ENCODE peak calls at places on chromosome 7, in nine cellular contexts. W is activated CD8-positive, alpha-beta memory T cell treated with anti-CD3 and anti-CD28 coated beads for 1 hour; R is HEK293T; N is lower lobe of right lung; K is T1000; O is stimulated activated CD4-positive, alpha-beta T cell treated with anti-CD3 and anti-CD28 coated beads, Interleukin-12 subunit alpha, Interleukin-12 subunit beta, amount 100 ng/mL, for 4 hours; H is tibial artery; Y is psoas muscle; F is AG08395. D is an unnamed sample.
A peak's percentile ranks its signal among the peaks of the same experiment; 100 is the strongest.

GRCh38 chr7:45564886-45565455 is 9.2 kb upstream of the ADCY1 start:
- DNase-seq in W (no peak), R (no peak), N (no peak), K (no peak), O (no peak), H (no peak), Y (no peak), F (no peak), D (no peak)

GRCh38 chr7:17580141-17580540 is 281.7 kb downstream of the AHR start:
- DNase-seq in W (no peak), R (no peak), N (no peak), K (no peak), O (no peak), H (no peak), Y (no peak), F (peak; percentile 80), D (no peak)

GRCh38 chr7:102279537-102280400 is 6.9 kb upstream of the SH2B2 start:
- DNase-seq in W (peak; percentile 33), R (peak; percentile 84), N (no peak), K (peak; percentile 9), O (peak; percentile 48), H (no peak), Y (no peak), F (peak; percentile 74), D (no peak)

GRCh38 chr7:12926236-12926635 is 238.8 kb downstream of the ARL4A start:
- DNase-seq in W (no peak), R (no peak), N (no peak), K (no peak), O (no peak), H (no peak), Y (no peak), F (no peak), D (no peak)

GRCh38 chr7:150978136-150978789 is at the start of gene KCNH2:
- DNase-seq in W (no peak), R (peak; percentile 90), N (no peak), K (no peak), O (peak; percentile 45), H (no peak), Y (no peak), F (no peak), D (no peak)

GRCh38 chr7:129469930-129470329 is 32.4 kb upstream of the SMKR1 start:
- DNase-seq in W (no peak), R (no peak), N (no peak), K (no peak), O (no peak), H (no peak), Y (no peak), F (no peak), D (no peak)

GRCh38 chr7:143013473-143013872 is 13.5 kb downstream of the OR9A2 start:
- DNase-seq in W (no peak), R (no peak), N (no peak), K (no peak), O (no peak), H (no peak), Y (no peak), F (no peak), D (no peak)

GRCh38 chr7:111756687-111757178 is 194.4 kb upstream of the IMMP2L start:
- DNase-seq in W (no peak), R (no peak), N (peak; percentile 59), K (peak; percentile 43), O (no peak), H (peak; percentile 87), Y (peak; percentile 80), F (peak; percentile 41), D (no peak)

GRCh38 chr7:63087575-63088190 is 911.0 kb upstream of the ZNF722 start:
- DNase-seq in W (no peak), R (no peak), N (no peak), K (no peak), O (no peak), H (no peak), Y (no peak), F (no peak), D (no peak)

GRCh38 chr7:105880571-105881330 is 4.4 kb upstream of the ATXN7L1 start:
- DNase-seq in W (no peak), R (no peak), N (no peak), K (no peak), O (no peak), H (no peak), Y (no peak), F (no peak), D (no peak)

GRCh38 chr7:2106920-2107319 is 125.8 kb downstream of the MAD1L1 start:
- DNase-seq in W (no peak), R (no peak), N (no peak), K (no peak), O (no peak), H (no peak), Y (peak; percentile 52), F (no peak), D (no peak)

GRCh38 chr7:116339564-116339963 is 129.2 kb downstream of the TES start:
- DNase-seq in W (no peak), R (no peak), N (no peak), K (no peak), O (no peak), H (no peak), Y (no peak), F (no peak), D (no peak)

GRCh38 chr7:155212301-155213015 is 85.2 kb upstream of the INSIG1 start:
- DNase-seq in W (no peak), R (no peak), N (no peak), K (no peak), O (no peak), H (peak; percentile 55), Y (no peak), F (no peak), D (no peak)

GRCh38 chr7:74320645-74321178 is 31.5 kb downstream of the CLIP2 start:
- DNase-seq in W (no peak), R (no peak), N (no peak), K (no peak), O (no peak), H (no peak), Y (no peak), F (no peak), D (no peak)

GRCh38 chr7:158348446-158348845 is 239.2 kb downstream of the PTPRN2 start:
- DNase-seq in W (no peak), R (no peak), N (no peak), K (no peak), O (no peak), H (peak; percentile 7), Y (no peak), F (no peak), D (no peak)

GRCh38 chr7:96241834-96242233 is 80.1 kb downstream of the SLC25A13 start:
- DNase-seq in W (no peak), R (no peak), N (no peak), K (no peak), O (no peak), H (no peak), Y (no peak), F (no peak), D (no peak)

GRCh38 chr7:151172273-151173141 is 5.0 kb upstream of the GBX1 start:
- DNase-seq in W (peak; percentile 73), R (peak; percentile 97), N (peak; percentile 88), K (peak; percentile 64), O (peak; percentile 79), H (peak; percentile 82), Y (peak; percentile 78), F (peak; percentile 91), D (peak; percentile 86)

GRCh38 chr7:28986028-28986427 is 27.9 kb upstream of the TRIL start:
- DNase-seq in W (no peak), R (no peak), N (peak; percentile 69), K (no peak), O (no peak), H (no peak), Y (no peak), F (no peak), D (no peak)

GRCh38 chr7:149468208-149468607 is 7.3 kb upstream of the ZNF777 start:
- DNase-seq in W (no peak), R (no peak), N (no peak), K (no peak), O (no peak), H (no peak), Y (no peak), F (no peak), D (no peak)

GRCh38 chr7:66928388-66928787 is 7.4 kb downstream of the TMEM248 start:
- DNase-seq in W (no peak), R (no peak), N (no peak), K (no peak), O (no peak), H (peak; percentile 5), Y (no peak), F (no peak), D (no peak)

GRCh38 chr7:42550706-42551470 is 313.9 kb upstream of the GLI3 start:
- DNase-seq in W (no peak), R (no peak), N (no peak), K (no peak), O (no peak), H (no peak), Y (no peak), F (no peak), D (no peak)

GRCh38 chr7:74454059-74454947 is 597 bp downstream of the GTF2IRD1 start:
- DNase-seq in W (no peak), R (no peak), N (no peak), K (no peak), O (peak; percentile 17), H (no peak), Y (peak; percentile 49), F (peak; percentile 14), D (no peak)

GRCh38 chr7:17144313-17144712 is 154.1 kb upstream of the AHR start:
- DNase-seq in W (peak; percentile 9), R (no peak), N (no peak), K (no peak), O (peak; percentile 40), H (no peak), Y (no peak), F (peak; percentile 70), D (peak; percentile 45)

GRCh38 chr7:123748171-123748733 is 551 bp downstream of the WASL start:
- DNase-seq in W (peak; percentile 2), R (peak; percentile 42), N (peak; percentile 69), K (no peak), O (peak; percentile 27), H (peak; percentile 70), Y (peak; percentile 59), F (peak; percentile 47), D (peak; percentile 44)

GRCh38 chr7:134696261-134696660 is 49.6 kb downstream of the BPGM start:
- DNase-seq in W (no peak), R (no peak), N (no peak), K (no peak), O (no peak), H (no peak), Y (no peak), F (no peak), D (no peak)

GRCh38 chr7:468681-469590 is 50.7 kb downstream of the PDGFA start:
- DNase-seq in W (no peak), R (no peak), N (no peak), K (no peak), O (no peak), H (peak; percentile 72), Y (no peak), F (no peak), D (peak; percentile 27)

GRCh38 chr7:2894118-2894940 is 50.2 kb upstream of the GNA12 start:
- DNase-seq in W (no peak), R (no peak), N (no peak), K (no peak), O (peak; percentile 56), H (no peak), Y (no peak), F (no peak), D (peak; percentile 42)

GRCh38 chr7:79515358-79515757 is 61.9 kb upstream of the MAGI2 start:
- DNase-seq in W (no peak), R (no peak), N (no peak), K (no peak), O (no peak), H (no peak), Y (no peak), F (peak; percentile 10), D (no peak)

GRCh38 chr7:73885975-73886798 is 25.2 kb downstream of the TMEM270 start:
- DNase-seq in W (no peak), R (no peak), N (no peak), K (no peak), O (no peak), H (peak; percentile 86), Y (peak; percentile 74), F (peak; percentile 78), D (no peak)

GRCh38 chr7:157694389-157694665 is 357.5 kb downstream of the DNAJB6 start:
- DNase-seq in W (no peak), R (no peak), N (no peak), K (no peak), O (no peak), H (no peak), Y (no peak), F (no peak), D (no peak)

GRCh38 chr7:6160191-6160623 is 112.2 kb downstream of the CYTH3 start:
- DNase-seq in W (no peak), R (peak; percentile 68), N (peak; percentile 57), K (no peak), O (no peak), H (peak; percentile 82), Y (peak; percentile 71), F (peak; percentile 92), D (no peak)